ENCODE peak calls at places on chromosomes 6 and 20, in six cellular contexts. I is endothelial cell of umbilical vein, B is bronchial epithelial cell, T is K562, G is HepG2, A is neural progenitor cell. D is an unnamed sample.

GRCh38 chr20:36252511-36252910 is 16.2 kb downstream of the AAR2 start:
- DNase-seq in I (no peak), B (peak; percentile 75), T (no peak), G (no peak), A (no peak), D (no peak)

GRCh38 chr20:5718896-5719595 is 31.2 kb upstream of the SHLD1 start:
- DNase-seq in I (no peak), B (no peak), T (no peak), G (no peak), A (no peak), D (no peak)

GRCh38 chr6:7073810-7074525 is 33.8 kb upstream of the RREB1 start:
- DNase-seq in I (no peak), B (no peak), T (no peak), G (no peak), A (no peak), D (no peak)

GRCh38 chr6:16276991-16277981 is 38.9 kb downstream of the GMPR start:
- DNase-seq in I (peak; percentile 96), B (peak; percentile 90), T (peak; percentile 97), G (peak; percentile 85), A (peak; percentile 84), D (peak; percentile 87)

GRCh38 chr6:35736293-35736894 is 438 bp upstream of the ARMC12 start:
- DNase-seq in I (peak; percentile 54), B (peak; percentile 49), T (peak; percentile 85), G (peak; percentile 60), A (peak; percentile 79), D (peak; percentile 57)

GRCh38 chr6:82987416-82987815 is 78.2 kb downstream of the UBE3D start:
- DNase-seq in I (no peak), B (no peak), T (no peak), G (no peak), A (no peak), D (no peak)

GRCh38 chr20:4084096-4084495 is 68.7 kb upstream of the RNF24 start:
- DNase-seq in I (no peak), B (no peak), T (no peak), G (no peak), A (no peak), D (no peak)

GRCh38 chr6:148251891-148252290 is 90.7 kb upstream of the SASH1 start:
- DNase-seq in I (no peak), B (no peak), T (no peak), G (no peak), A (no peak), D (no peak)

GRCh38 chr6:46220351-46221220 is 49.8 kb upstream of the ENPP5 start:
- DNase-seq in I (no peak), B (no peak), T (no peak), G (no peak), A (no peak), D (no peak)

GRCh38 chr20:19025430-19026120 is 186.9 kb upstream of the SLC24A3 start:
- DNase-seq in I (no peak), B (no peak), T (no peak), G (no peak), A (no peak), D (no peak)

GRCh38 chr6:44580901-44581300 is 193.4 kb downstream of the CDC5L start:
- DNase-seq in I (no peak), B (no peak), T (no peak), G (no peak), A (no peak), D (no peak)

GRCh38 chr6:74000582-74000981 is 304.6 kb downstream of the CD109 start:
- DNase-seq in I (no peak), B (peak; percentile 10), T (no peak), G (no peak), A (no peak), D (no peak)

GRCh38 chr6:170080169-170080827 is 210.6 kb downstream of the DLL1 start:
- DNase-seq in I (no peak), B (no peak), T (no peak), G (no peak), A (no peak), D (no peak)

GRCh38 chr6:162063666-162064065 is 663.9 kb downstream of the PRKN start:
- DNase-seq in I (no peak), B (no peak), T (peak; percentile 4), G (no peak), A (no peak), D (no peak)

GRCh38 chr6:96562886-96563285 is at the start of gene FHL5:
- DNase-seq in I (no peak), B (no peak), T (no peak), G (no peak), A (no peak), D (no peak)

GRCh38 chr20:44471481-44471882 is 4.2 kb upstream of the TTPAL start:
- DNase-seq in I (no peak), B (peak; percentile 26), T (peak; percentile 16), G (peak; percentile 86), A (peak; percentile 37), D (no peak)

GRCh38 chr6:43200541-43200940 is 18.5 kb downstream of the CUL9 start:
- DNase-seq in I (no peak), B (no peak), T (no peak), G (no peak), A (no peak), D (no peak)

GRCh38 chr6:52909531-52909930 is at the start of gene GSTA3:
- DNase-seq in I (no peak), B (no peak), T (no peak), G (no peak), A (no peak), D (peak; percentile 45)

GRCh38 chr6:129490551-129491245 is 219.3 kb downstream of the ARHGAP18 start:
- DNase-seq in I (peak; percentile 95), B (peak; percentile 98), T (peak; percentile 62), G (peak; percentile 43), A (no peak), D (peak; percentile 27)
- H3K4me3 ChIP-seq in I (peak overlapping the region; percentile 83), B (peak overlapping the region; percentile 31), T (peak overlapping the region; percentile 6), G (peak overlapping the region; percentile 37), A (no peak overlapping the region), D (no peak overlapping the region)

GRCh38 chr20:62553838-62554161 is 78.0 kb upstream of the GATA5 start:
- DNase-seq in I (no peak), B (no peak), T (no peak), G (no peak), A (no peak), D (no peak)
- H3K27me3 ChIP-seq in I (peaks cover 16% of the 10 kb centered on the region), B (peaks cover 32% of the 10 kb centered on the region), T (peaks cover 69% of the 10 kb centered on the region), G (peaks cover 69% of the 10 kb centered on the region), A (peaks cover 56% of the 10 kb centered on the region), D (peaks cover 61% of the 10 kb centered on the region)

GRCh38 chr20:1934578-1935573 is 39.7 kb downstream of the SIRPA start:
- DNase-seq in I (no peak), B (peak; percentile 85), T (no peak), G (no peak), A (no peak), D (no peak)

GRCh38 chr20:1934162-1934561 is 39.0 kb downstream of the SIRPA start:
- DNase-seq in I (no peak), B (no peak), T (no peak), G (no peak), A (no peak), D (no peak)

GRCh38 chr20:1933465-1933870 is 38.3 kb downstream of the SIRPA start:
- DNase-seq in I (no peak), B (no peak), T (no peak), G (no peak), A (no peak), D (no peak)

GRCh38 chr20:1931830-1932229 is 36.6 kb downstream of the SIRPA start:
- DNase-seq in I (no peak), B (no peak), T (no peak), G (no peak), A (no peak), D (no peak)

DNA sequence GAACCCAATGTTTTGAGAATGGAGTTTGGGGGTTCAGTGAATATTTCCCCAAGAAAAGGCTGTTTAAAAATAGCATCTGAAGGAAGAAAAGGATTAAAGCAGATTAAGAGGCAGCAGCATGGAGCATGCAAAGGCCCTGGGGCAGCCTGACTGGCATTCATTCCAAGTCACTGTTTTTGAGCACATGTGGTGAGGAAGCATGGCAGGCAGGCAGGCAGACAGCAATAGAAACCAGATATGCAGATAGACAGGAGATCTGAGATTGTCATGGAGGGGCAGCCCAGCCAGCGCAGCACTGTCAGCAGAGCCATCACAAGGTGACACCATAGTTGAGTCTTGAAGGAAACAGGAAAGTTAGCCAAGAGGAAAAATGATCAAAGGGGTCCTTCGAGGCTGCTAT is 37.8 kb downstream of the SIRPA start:
- DNase-seq in I (no peak), B (no peak), T (no peak), G (no peak), A (no peak), D (no peak)
- H3K4me3 ChIP-seq in I (no peak overlapping the region), B (no peak overlapping the region), T (no peak overlapping the region), G (no peak overlapping the region), A (no peak overlapping the region), D (no peak overlapping the region)

GRCh38 chr20:63033635-63034510 is 27.1 kb upstream of the BHLHE23 start:
- DNase-seq in I (no peak), B (no peak), T (no peak), G (no peak), A (no peak), D (no peak)

GRCh38 chr20:63032861-63033634 is 26.3 kb upstream of the BHLHE23 start:
- DNase-seq in I (no peak), B (no peak), T (no peak), G (no peak), A (peak; percentile 48), D (peak; percentile 91)

GRCh38 chr20:63036266-63036665 is 29.5 kb upstream of the BHLHE23 start:
- DNase-seq in I (no peak), B (no peak), T (no peak), G (no peak), A (no peak), D (no peak)

GRCh38 chr20:63037669-63038268 is 31.0 kb upstream of the BHLHE23 start:
- DNase-seq in I (no peak), B (no peak), T (peak; percentile 27), G (no peak), A (no peak), D (no peak)

DNA sequence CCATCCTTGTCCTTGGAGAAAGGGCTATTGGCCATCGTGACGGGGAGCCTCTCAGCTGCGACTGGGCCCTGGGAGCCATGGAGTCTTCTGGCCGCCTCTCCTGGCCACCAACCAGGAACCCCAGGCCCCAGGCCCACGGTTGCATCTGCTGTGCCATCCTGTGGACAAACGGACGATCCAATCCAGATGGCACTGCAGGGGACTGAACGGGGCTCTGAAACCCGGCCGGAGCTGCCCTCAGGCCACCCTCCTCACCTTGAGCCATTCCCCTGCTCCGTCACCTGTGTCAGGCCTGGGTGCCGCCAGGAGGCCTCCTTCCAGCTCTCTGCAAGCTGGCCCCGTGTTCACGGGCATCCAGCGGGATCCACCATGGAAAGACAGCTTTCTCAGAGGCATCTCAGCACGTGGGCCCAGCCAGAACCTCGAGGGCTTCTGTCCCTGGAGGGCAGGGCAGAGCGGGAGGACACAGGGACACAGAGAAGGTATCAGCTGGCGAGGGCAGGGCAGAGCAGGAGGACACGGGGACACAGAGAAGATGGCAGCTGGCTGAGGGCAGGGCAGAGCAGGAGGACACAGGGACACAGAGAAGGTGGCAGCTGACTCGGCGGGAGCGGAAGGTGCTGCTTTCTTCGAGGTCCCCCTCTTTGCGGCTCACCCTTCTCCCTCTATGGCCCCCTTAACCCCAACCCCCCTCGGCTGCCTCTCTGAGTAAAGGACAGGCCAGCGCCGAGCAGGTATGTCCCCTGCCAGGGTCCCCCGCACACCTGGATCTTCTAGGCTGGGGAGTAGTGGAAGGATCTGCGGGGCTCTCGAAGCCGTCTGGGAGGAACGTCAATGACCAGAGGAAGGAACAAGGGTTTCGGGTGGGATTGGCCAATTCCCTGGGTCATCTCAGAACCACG is 28.8 kb upstream of the BHLHE23 start:
- DNase-seq in I (no peak), B (no peak), T (no peak), G (no peak), A (no peak), D (no peak)
- H3K27me3 ChIP-seq in I (peaks cover 24% of the 10 kb centered on the region), B (peaks cover 6% of the 10 kb centered on the region), T (peaks cover 31% of the 10 kb centered on the region), G (peaks cover 40% of the 10 kb centered on the region), A (peaks cover 78% of the 10 kb centered on the region), D (peaks cover 9% of the 10 kb centered on the region)

GRCh38 chr6:111759836-111760785 is 113.1 kb downstream of the FYN start:
- DNase-seq in I (no peak), B (peak; percentile 23), T (no peak), G (no peak), A (peak; percentile 45), D (no peak)
- H3K4me3 ChIP-seq in I (no peak overlapping the region), B (no peak overlapping the region), T (no peak overlapping the region), G (no peak overlapping the region), A (no peak overlapping the region), D (no peak overlapping the region)

D was measured in HAP-1.